ENCODE peak calls at places on chromosomes 16 and 17, in ten cellular contexts. K, N, W, P, S, O, D, X, Z and G are unnamed samples.
A peak's percentile ranks its signal among the peaks of the same experiment; 100 is the strongest.

GRCh38 chr17:59851431-59852375 is 41.0 kb downstream of the TUBD1 start:
- DNase-seq in K (no peak), N (no peak), W (peak; percentile 30), P (peak; percentile 80), S (no peak), O (no peak), D (no peak), X (no peak), Z (peak; percentile 67), G (no peak)

GRCh38 chr17:18319604-18320256 is 4.6 kb downstream of the SMCR8 start:
- DNase-seq in K (no peak), N (no peak), W (peak; percentile 76), P (no peak), S (peak; percentile 41), O (no peak), D (no peak), X (no peak), Z (peak; percentile 36), G (no peak)

GRCh38 chr16:1100084-1100800 is 4.2 kb upstream of the C1QTNF8 start:
- DNase-seq in K (no peak), N (no peak), W (peak; percentile 53), P (no peak), S (no peak), O (no peak), D (no peak), X (no peak), Z (no peak), G (no peak)

GRCh38 chr17:75412455-75413317 is 7.2 kb upstream of the GRB2 start:
- DNase-seq in K (no peak), N (peak; percentile 76), W (peak; percentile 78), P (peak; percentile 72), S (peak; percentile 84), O (peak; percentile 62), D (peak; percentile 56), X (peak; percentile 81), Z (no peak), G (no peak)

GRCh38 chr16:70018254-70018653 is 67.1 kb downstream of the CLEC18A start:
- DNase-seq in K (no peak), N (peak; percentile 41), W (peak; percentile 29), P (no peak), S (peak; percentile 65), O (peak; percentile 38), D (peak; percentile 4), X (peak; percentile 5), Z (no peak), G (no peak)

GRCh38 chr17:58577696-58578095 is 63.3 kb upstream of the MTMR4 start:
- DNase-seq in K (peak; percentile 31), N (peak; percentile 58), W (peak; percentile 53), P (peak; percentile 47), S (peak; percentile 66), O (peak; percentile 10), D (peak; percentile 23), X (no peak), Z (no peak), G (no peak)

GRCh38 chr17:42571435-42572225 is 4.7 kb downstream of the MLX start:
- DNase-seq in K (no peak), N (no peak), W (no peak), P (peak; percentile 21), S (no peak), O (no peak), D (no peak), X (no peak), Z (no peak), G (no peak)

GRCh38 chr17:7884581-7885356 is 3.8 kb upstream of the CHD3 start:
- DNase-seq in K (no peak), N (peak; percentile 42), W (peak; percentile 32), P (peak; percentile 61), S (peak; percentile 49), O (peak; percentile 48), D (peak; percentile 34), X (no peak), Z (no peak), G (peak; percentile 75)

GRCh38 chr17:77214743-77215142 is 74.0 kb downstream of the SEC14L1 start:
- DNase-seq in K (no peak), N (peak; percentile 17), W (peak; percentile 49), P (no peak), S (peak; percentile 39), O (no peak), D (no peak), X (peak; percentile 33), Z (no peak), G (peak; percentile 44)

GRCh38 chr16:79598341-79599181 is 2.0 kb downstream of the MAF start:
- DNase-seq in K (peak; percentile 46), N (peak; percentile 56), W (peak; percentile 68), P (peak; percentile 75), S (peak; percentile 50), O (peak; percentile 43), D (peak; percentile 38), X (no peak), Z (peak; percentile 13), G (peak; percentile 91)